ENCODE peak calls at places on chromosome 18, in ten cellular contexts. One of them, this sample, is unnamed.

GRCh38 chr18:71250191-71250590 is 961.3 kb downstream of the SOCS6 start:
- DNase-seq in stimulated activated effector memory CD8-positive, alpha-beta T cell treated with anti-CD3 and anti-CD28 coated beads, Interleukin-12 subunit alpha, Interleukin-12 subunit beta, amount 100 ng/mL, for 72 hours: no peak
- DNase-seq in heart left ventricle: no peak
- DNase-seq in activated CD4-positive, alpha-beta T cell treated with anti-CD3 and anti-CD28 coated beads, Interleukin-2, amount 50 U/mL, for 48 hours: no peak
- DNase-seq in epithelial cell of prostate: no peak
- DNase-seq in substantia nigra: no peak
- DNase-seq in ELR: no peak
- DNase-seq in G401: no peak
- DNase-seq in fibroblast of the aortic adventitia: peak; percentile 9
- DNase-seq in A172: no peak
- DNase-seq in this sample: no peak

GRCh38 chr18:3456686-3457069 is 6.7 kb downstream of the TGIF1 start:
- DNase-seq in G401: no peak
- DNase-seq in epithelial cell of prostate: no peak
- DNase-seq in substantia nigra: no peak
- DNase-seq in heart left ventricle: no peak
- DNase-seq in A172: no peak
- DNase-seq in ELR: no peak
- DNase-seq in stimulated activated effector memory CD8-positive, alpha-beta T cell treated with anti-CD3 and anti-CD28 coated beads, Interleukin-12 subunit alpha, Interleukin-12 subunit beta, amount 100 ng/mL, for 72 hours: no peak
- DNase-seq in fibroblast of the aortic adventitia: peak; percentile 4
- DNase-seq in activated CD4-positive, alpha-beta T cell treated with anti-CD3 and anti-CD28 coated beads, Interleukin-2, amount 50 U/mL, for 48 hours: no peak
- DNase-seq in this sample: no peak

GRCh38 chr18:62071071-62071470 is 115.8 kb downstream of the PIGN start:
- DNase-seq in ELR: no peak
- DNase-seq in heart left ventricle: no peak
- DNase-seq in A172: no peak
- DNase-seq in substantia nigra: no peak
- DNase-seq in epithelial cell of prostate: no peak
- DNase-seq in activated CD4-positive, alpha-beta T cell treated with anti-CD3 and anti-CD28 coated beads, Interleukin-2, amount 50 U/mL, for 48 hours: no peak
- DNase-seq in G401: no peak
- DNase-seq in stimulated activated effector memory CD8-positive, alpha-beta T cell treated with anti-CD3 and anti-CD28 coated beads, Interleukin-12 subunit alpha, Interleukin-12 subunit beta, amount 100 ng/mL, for 72 hours: no peak
- DNase-seq in fibroblast of the aortic adventitia: no peak
- DNase-seq in this sample: no peak

GRCh38 chr18:46226461-46226860 is 122.3 kb downstream of the HAUS1 start:
- DNase-seq in stimulated activated effector memory CD8-positive, alpha-beta T cell treated with anti-CD3 and anti-CD28 coated beads, Interleukin-12 subunit alpha, Interleukin-12 subunit beta, amount 100 ng/mL, for 72 hours: no peak
- DNase-seq in fibroblast of the aortic adventitia: peak; percentile 41
- DNase-seq in G401: no peak
- DNase-seq in substantia nigra: no peak
- DNase-seq in ELR: peak; percentile 18
- DNase-seq in heart left ventricle: no peak
- DNase-seq in A172: no peak
- DNase-seq in epithelial cell of prostate: no peak
- DNase-seq in activated CD4-positive, alpha-beta T cell treated with anti-CD3 and anti-CD28 coated beads, Interleukin-2, amount 50 U/mL, for 48 hours: no peak
- DNase-seq in this sample: no peak

GRCh38 chr18:38545071-38545470 is 979.5 kb upstream of the CELF4 start:
- DNase-seq in stimulated activated effector memory CD8-positive, alpha-beta T cell treated with anti-CD3 and anti-CD28 coated beads, Interleukin-12 subunit alpha, Interleukin-12 subunit beta, amount 100 ng/mL, for 72 hours: no peak
- DNase-seq in substantia nigra: no peak
- DNase-seq in ELR: no peak
- DNase-seq in epithelial cell of prostate: peak; percentile 29
- DNase-seq in fibroblast of the aortic adventitia: no peak
- DNase-seq in A172: no peak
- DNase-seq in heart left ventricle: no peak
- DNase-seq in G401: no peak
- DNase-seq in activated CD4-positive, alpha-beta T cell treated with anti-CD3 and anti-CD28 coated beads, Interleukin-2, amount 50 U/mL, for 48 hours: peak; percentile 5
- DNase-seq in this sample: no peak

GRCh38 chr18:44912740-44913478 is 232.2 kb downstream of the SETBP1 start:
- DNase-seq in heart left ventricle: no peak
- DNase-seq in ELR: no peak
- DNase-seq in activated CD4-positive, alpha-beta T cell treated with anti-CD3 and anti-CD28 coated beads, Interleukin-2, amount 50 U/mL, for 48 hours: no peak
- DNase-seq in G401: peak; percentile 31
- DNase-seq in fibroblast of the aortic adventitia: no peak
- DNase-seq in epithelial cell of prostate: peak; percentile 64
- DNase-seq in stimulated activated effector memory CD8-positive, alpha-beta T cell treated with anti-CD3 and anti-CD28 coated beads, Interleukin-12 subunit alpha, Interleukin-12 subunit beta, amount 100 ng/mL, for 72 hours: no peak
- DNase-seq in A172: no peak
- DNase-seq in substantia nigra: no peak
- DNase-seq in this sample: no peak

GRCh38 chr18:43484710-43485109 is 207.4 kb upstream of the SYT4 start:
- DNase-seq in G401: no peak
- DNase-seq in fibroblast of the aortic adventitia: no peak
- DNase-seq in A172: no peak
- DNase-seq in heart left ventricle: no peak
- DNase-seq in stimulated activated effector memory CD8-positive, alpha-beta T cell treated with anti-CD3 and anti-CD28 coated beads, Interleukin-12 subunit alpha, Interleukin-12 subunit beta, amount 100 ng/mL, for 72 hours: no peak
- DNase-seq in epithelial cell of prostate: no peak
- DNase-seq in activated CD4-positive, alpha-beta T cell treated with anti-CD3 and anti-CD28 coated beads, Interleukin-2, amount 50 U/mL, for 48 hours: no peak
- DNase-seq in ELR: no peak
- DNase-seq in substantia nigra: no peak
- DNase-seq in this sample: no peak

GRCh38 chr18:61333271-61333745 is at the start of gene CDH20:
- DNase-seq in G401: no peak
- DNase-seq in fibroblast of the aortic adventitia: no peak
- DNase-seq in substantia nigra: peak; percentile 7
- DNase-seq in heart left ventricle: no peak
- DNase-seq in activated CD4-positive, alpha-beta T cell treated with anti-CD3 and anti-CD28 coated beads, Interleukin-2, amount 50 U/mL, for 48 hours: no peak
- DNase-seq in stimulated activated effector memory CD8-positive, alpha-beta T cell treated with anti-CD3 and anti-CD28 coated beads, Interleukin-12 subunit alpha, Interleukin-12 subunit beta, amount 100 ng/mL, for 72 hours: no peak
- DNase-seq in epithelial cell of prostate: no peak
- DNase-seq in ELR: no peak
- DNase-seq in A172: no peak
- DNase-seq in this sample: peak; percentile 33

GRCh38 chr18:12307251-12307736 is 747 bp upstream of the TUBB6 start:
- DNase-seq in heart left ventricle: peak; percentile 68
- DNase-seq in fibroblast of the aortic adventitia: peak; percentile 78
- DNase-seq in ELR: peak; percentile 80
- DNase-seq in epithelial cell of prostate: no peak
- DNase-seq in activated CD4-positive, alpha-beta T cell treated with anti-CD3 and anti-CD28 coated beads, Interleukin-2, amount 50 U/mL, for 48 hours: peak; percentile 14
- DNase-seq in G401: peak; percentile 14
- DNase-seq in stimulated activated effector memory CD8-positive, alpha-beta T cell treated with anti-CD3 and anti-CD28 coated beads, Interleukin-12 subunit alpha, Interleukin-12 subunit beta, amount 100 ng/mL, for 72 hours: no peak
- DNase-seq in substantia nigra: no peak
- DNase-seq in A172: no peak
- DNase-seq in this sample: peak; percentile 25

GRCh38 chr18:52670903-52671302 is 330.9 kb downstream of the DCC start:
- DNase-seq in G401: no peak
- DNase-seq in ELR: no peak
- DNase-seq in epithelial cell of prostate: no peak
- DNase-seq in stimulated activated effector memory CD8-positive, alpha-beta T cell treated with anti-CD3 and anti-CD28 coated beads, Interleukin-12 subunit alpha, Interleukin-12 subunit beta, amount 100 ng/mL, for 72 hours: no peak
- DNase-seq in substantia nigra: no peak
- DNase-seq in activated CD4-positive, alpha-beta T cell treated with anti-CD3 and anti-CD28 coated beads, Interleukin-2, amount 50 U/mL, for 48 hours: no peak
- DNase-seq in heart left ventricle: no peak
- DNase-seq in A172: no peak
- DNase-seq in fibroblast of the aortic adventitia: peak; percentile 0
- DNase-seq in this sample: no peak

GRCh38 chr18:13439475-13439874 is 220.9 kb downstream of the LDLRAD4 start:
- DNase-seq in stimulated activated effector memory CD8-positive, alpha-beta T cell treated with anti-CD3 and anti-CD28 coated beads, Interleukin-12 subunit alpha, Interleukin-12 subunit beta, amount 100 ng/mL, for 72 hours: no peak
- DNase-seq in epithelial cell of prostate: no peak
- DNase-seq in G401: no peak
- DNase-seq in activated CD4-positive, alpha-beta T cell treated with anti-CD3 and anti-CD28 coated beads, Interleukin-2, amount 50 U/mL, for 48 hours: no peak
- DNase-seq in heart left ventricle: no peak
- DNase-seq in ELR: no peak
- DNase-seq in A172: no peak
- DNase-seq in fibroblast of the aortic adventitia: no peak
- DNase-seq in substantia nigra: no peak
- DNase-seq in this sample: no peak

GRCh38 chr18:74631242-74632087 is 33.8 kb downstream of the ZNF407 start:
- DNase-seq in epithelial cell of prostate: no peak
- DNase-seq in substantia nigra: no peak
- DNase-seq in activated CD4-positive, alpha-beta T cell treated with anti-CD3 and anti-CD28 coated beads, Interleukin-2, amount 50 U/mL, for 48 hours: peak; percentile 5
- DNase-seq in ELR: peak; percentile 66
- DNase-seq in heart left ventricle: no peak
- DNase-seq in fibroblast of the aortic adventitia: peak; percentile 52
- DNase-seq in G401: no peak
- DNase-seq in A172: no peak
- DNase-seq in stimulated activated effector memory CD8-positive, alpha-beta T cell treated with anti-CD3 and anti-CD28 coated beads, Interleukin-12 subunit alpha, Interleukin-12 subunit beta, amount 100 ng/mL, for 72 hours: no peak
- DNase-seq in this sample: no peak

GRCh38 chr18:6820314-6820713 is 90.8 kb downstream of the ARHGAP28 start:
- DNase-seq in substantia nigra: no peak
- DNase-seq in stimulated activated effector memory CD8-positive, alpha-beta T cell treated with anti-CD3 and anti-CD28 coated beads, Interleukin-12 subunit alpha, Interleukin-12 subunit beta, amount 100 ng/mL, for 72 hours: no peak
- DNase-seq in heart left ventricle: no peak
- DNase-seq in ELR: no peak
- DNase-seq in fibroblast of the aortic adventitia: no peak
- DNase-seq in activated CD4-positive, alpha-beta T cell treated with anti-CD3 and anti-CD28 coated beads, Interleukin-2, amount 50 U/mL, for 48 hours: no peak
- DNase-seq in A172: no peak
- DNase-seq in G401: no peak
- DNase-seq in epithelial cell of prostate: no peak
- DNase-seq in this sample: no peak

GRCh38 chr18:3466051-3466450 is 16.1 kb downstream of the TGIF1 start:
- DNase-seq in fibroblast of the aortic adventitia: peak; percentile 91
- DNase-seq in ELR: peak; percentile 91
- DNase-seq in A172: peak; percentile 67
- DNase-seq in epithelial cell of prostate: no peak
- DNase-seq in stimulated activated effector memory CD8-positive, alpha-beta T cell treated with anti-CD3 and anti-CD28 coated beads, Interleukin-12 subunit alpha, Interleukin-12 subunit beta, amount 100 ng/mL, for 72 hours: no peak
- DNase-seq in heart left ventricle: peak; percentile 35
- DNase-seq in substantia nigra: no peak
- DNase-seq in G401: no peak
- DNase-seq in activated CD4-positive, alpha-beta T cell treated with anti-CD3 and anti-CD28 coated beads, Interleukin-2, amount 50 U/mL, for 48 hours: no peak
- DNase-seq in this sample: no peak

GRCh38 chr18:37317486-37317885 is 248.1 kb downstream of the CELF4 start:
- DNase-seq in activated CD4-positive, alpha-beta T cell treated with anti-CD3 and anti-CD28 coated beads, Interleukin-2, amount 50 U/mL, for 48 hours: no peak
- DNase-seq in substantia nigra: no peak
- DNase-seq in A172: no peak
- DNase-seq in epithelial cell of prostate: no peak
- DNase-seq in ELR: no peak
- DNase-seq in stimulated activated effector memory CD8-positive, alpha-beta T cell treated with anti-CD3 and anti-CD28 coated beads, Interleukin-12 subunit alpha, Interleukin-12 subunit beta, amount 100 ng/mL, for 72 hours: no peak
- DNase-seq in fibroblast of the aortic adventitia: no peak
- DNase-seq in G401: no peak
- DNase-seq in heart left ventricle: no peak
- DNase-seq in this sample: no peak

GRCh38 chr18:30915336-30915988 is 127.1 kb downstream of the DSC3 start:
- DNase-seq in heart left ventricle: no peak
- DNase-seq in epithelial cell of prostate: no peak
- DNase-seq in substantia nigra: no peak
- DNase-seq in fibroblast of the aortic adventitia: no peak
- DNase-seq in G401: no peak
- DNase-seq in A172: no peak
- DNase-seq in stimulated activated effector memory CD8-positive, alpha-beta T cell treated with anti-CD3 and anti-CD28 coated beads, Interleukin-12 subunit alpha, Interleukin-12 subunit beta, amount 100 ng/mL, for 72 hours: no peak
- DNase-seq in activated CD4-positive, alpha-beta T cell treated with anti-CD3 and anti-CD28 coated beads, Interleukin-2, amount 50 U/mL, for 48 hours: no peak
- DNase-seq in ELR: no peak
- DNase-seq in this sample: no peak

GRCh38 chr18:11994346-11994707 is 13.0 kb downstream of the IMPA2 start:
- DNase-seq in epithelial cell of prostate: no peak
- DNase-seq in substantia nigra: no peak
- DNase-seq in heart left ventricle: no peak
- DNase-seq in activated CD4-positive, alpha-beta T cell treated with anti-CD3 and anti-CD28 coated beads, Interleukin-2, amount 50 U/mL, for 48 hours: no peak
- DNase-seq in ELR: peak; percentile 47
- DNase-seq in fibroblast of the aortic adventitia: peak; percentile 85
- DNase-seq in A172: peak; percentile 18
- DNase-seq in G401: no peak
- DNase-seq in stimulated activated effector memory CD8-positive, alpha-beta T cell treated with anti-CD3 and anti-CD28 coated beads, Interleukin-12 subunit alpha, Interleukin-12 subunit beta, amount 100 ng/mL, for 72 hours: no peak
- DNase-seq in this sample: no peak

GRCh38 chr18:74411475-74411874 is 45.6 kb downstream of the DIPK1C start:
- DNase-seq in fibroblast of the aortic adventitia: no peak
- DNase-seq in ELR: no peak
- DNase-seq in G401: no peak
- DNase-seq in substantia nigra: no peak
- DNase-seq in heart left ventricle: no peak
- DNase-seq in epithelial cell of prostate: no peak
- DNase-seq in A172: no peak
- DNase-seq in stimulated activated effector memory CD8-positive, alpha-beta T cell treated with anti-CD3 and anti-CD28 coated beads, Interleukin-12 subunit alpha, Interleukin-12 subunit beta, amount 100 ng/mL, for 72 hours: no peak
- DNase-seq in activated CD4-positive, alpha-beta T cell treated with anti-CD3 and anti-CD28 coated beads, Interleukin-2, amount 50 U/mL, for 48 hours: no peak
- DNase-seq in this sample: no peak

GRCh38 chr18:23231340-23232021 is 96.2 kb downstream of the CABLES1 start:
- DNase-seq in G401: no peak
- DNase-seq in epithelial cell of prostate: peak; percentile 22
- DNase-seq in heart left ventricle: peak; percentile 74
- DNase-seq in substantia nigra: no peak
- DNase-seq in activated CD4-positive, alpha-beta T cell treated with anti-CD3 and anti-CD28 coated beads, Interleukin-2, amount 50 U/mL, for 48 hours: peak; percentile 77
- DNase-seq in ELR: peak; percentile 93
- DNase-seq in fibroblast of the aortic adventitia: peak; percentile 97
- DNase-seq in stimulated activated effector memory CD8-positive, alpha-beta T cell treated with anti-CD3 and anti-CD28 coated beads, Interleukin-12 subunit alpha, Interleukin-12 subunit beta, amount 100 ng/mL, for 72 hours: peak; percentile 82
- DNase-seq in A172: peak; percentile 94
- DNase-seq in this sample: no peak

GRCh38 chr18:29838556-29838955 is 1204.0 kb downstream of the DSC3 start:
- DNase-seq in ELR: no peak
- DNase-seq in epithelial cell of prostate: no peak
- DNase-seq in activated CD4-positive, alpha-beta T cell treated with anti-CD3 and anti-CD28 coated beads, Interleukin-2, amount 50 U/mL, for 48 hours: no peak
- DNase-seq in substantia nigra: no peak
- DNase-seq in fibroblast of the aortic adventitia: no peak
- DNase-seq in heart left ventricle: no peak
- DNase-seq in stimulated activated effector memory CD8-positive, alpha-beta T cell treated with anti-CD3 and anti-CD28 coated beads, Interleukin-12 subunit alpha, Interleukin-12 subunit beta, amount 100 ng/mL, for 72 hours: no peak
- DNase-seq in A172: no peak
- DNase-seq in G401: no peak
- DNase-seq in this sample: no peak

GRCh38 chr18:50573679-50574078 is 13.8 kb downstream of the MAPK4 start:
- DNase-seq in epithelial cell of prostate: no peak
- DNase-seq in stimulated activated effector memory CD8-positive, alpha-beta T cell treated with anti-CD3 and anti-CD28 coated beads, Interleukin-12 subunit alpha, Interleukin-12 subunit beta, amount 100 ng/mL, for 72 hours: no peak
- DNase-seq in activated CD4-positive, alpha-beta T cell treated with anti-CD3 and anti-CD28 coated beads, Interleukin-2, amount 50 U/mL, for 48 hours: no peak
- DNase-seq in G401: no peak
- DNase-seq in substantia nigra: no peak
- DNase-seq in A172: no peak
- DNase-seq in ELR: peak; percentile 19
- DNase-seq in fibroblast of the aortic adventitia: no peak
- DNase-seq in heart left ventricle: no peak
- DNase-seq in this sample: no peak